ENCODE peak calls at places on chromosome 2, in five cellular contexts. E, P, J, Y and N are unnamed samples.

GRCh38 chr2:44674473-44675299 is 266.8 kb upstream of the SIX3 start:
- DNase-seq in J (no peak), E (no peak), P (no peak), Y (no peak), N (no peak)

GRCh38 chr2:38586926-38587325 is 15.8 kb downstream of the HNRNPLL start:
- DNase-seq in Y (no peak), E (no peak), J (no peak), P (no peak), N (no peak)

GRCh38 chr2:11866358-11867335 is 120.2 kb downstream of the LPIN1 start:
- DNase-seq in J (no peak), Y (no peak), P (no peak), E (no peak), N (no peak)

GRCh38 chr2:120777787-120778186 is 42.1 kb downstream of the GLI2 start:
- DNase-seq in P (no peak), J (no peak), Y (no peak), E (no peak), N (no peak)

GRCh38 chr2:109032229-109032800 is 43.3 kb upstream of the EDAR start:
- DNase-seq in E (no peak), P (no peak), J (no peak), Y (no peak), N (no peak)

GRCh38 chr2:8170552-8170951 is 511.3 kb upstream of the ID2 start:
- DNase-seq in Y (no peak), E (no peak), P (no peak), J (no peak), N (no peak)

GRCh38 chr2:142325870-142326269 is 195.1 kb upstream of the LRP1B start:
- DNase-seq in Y (no peak), P (no peak), E (no peak), J (no peak), N (no peak)

GRCh38 chr2:127014630-127015029 is 92.3 kb downstream of the BIN1 start:
- DNase-seq in P (peak), Y (peak), J (no peak), E (no peak), N (no peak)

GRCh38 chr2:3289971-3290370 is 87.6 kb downstream of the EIPR1 start:
- DNase-seq in Y (no peak), J (no peak), P (no peak), E (no peak), N (no peak)

GRCh38 chr2:9206991-9207640 is 504 bp downstream of the ASAP2 start:
- DNase-seq in J (no peak), E (peak), Y (peak), P (peak), N (peak)

GRCh38 chr2:107621186-107621835 is 205.4 kb upstream of the RGPD4 start:
- DNase-seq in J (no peak), E (no peak), P (no peak), Y (no peak), N (no peak)

GRCh38 chr2:9780368-9781130 is 62.7 kb upstream of the TAF1B start:
- DNase-seq in J (no peak), E (no peak), Y (no peak), P (no peak), N (peak)

GRCh38 chr2:226796840-226797288 is 2.8 kb downstream of the IRS1 start:
- DNase-seq in E (no peak), Y (no peak), P (no peak), J (peak), N (peak)
- H3K27ac ChIP-seq in E (no peak), Y (no peak), P (peak), J (no peak), N (peak)

GRCh38 chr2:20595439-20596192 is 55.3 kb downstream of the HS1BP3 start:
- DNase-seq in P (no peak), E (peak), Y (no peak), J (no peak), N (peak)
- H3K27ac ChIP-seq in P (peak), E (no peak), Y (peak), J (no peak), N (peak)

DNA sequence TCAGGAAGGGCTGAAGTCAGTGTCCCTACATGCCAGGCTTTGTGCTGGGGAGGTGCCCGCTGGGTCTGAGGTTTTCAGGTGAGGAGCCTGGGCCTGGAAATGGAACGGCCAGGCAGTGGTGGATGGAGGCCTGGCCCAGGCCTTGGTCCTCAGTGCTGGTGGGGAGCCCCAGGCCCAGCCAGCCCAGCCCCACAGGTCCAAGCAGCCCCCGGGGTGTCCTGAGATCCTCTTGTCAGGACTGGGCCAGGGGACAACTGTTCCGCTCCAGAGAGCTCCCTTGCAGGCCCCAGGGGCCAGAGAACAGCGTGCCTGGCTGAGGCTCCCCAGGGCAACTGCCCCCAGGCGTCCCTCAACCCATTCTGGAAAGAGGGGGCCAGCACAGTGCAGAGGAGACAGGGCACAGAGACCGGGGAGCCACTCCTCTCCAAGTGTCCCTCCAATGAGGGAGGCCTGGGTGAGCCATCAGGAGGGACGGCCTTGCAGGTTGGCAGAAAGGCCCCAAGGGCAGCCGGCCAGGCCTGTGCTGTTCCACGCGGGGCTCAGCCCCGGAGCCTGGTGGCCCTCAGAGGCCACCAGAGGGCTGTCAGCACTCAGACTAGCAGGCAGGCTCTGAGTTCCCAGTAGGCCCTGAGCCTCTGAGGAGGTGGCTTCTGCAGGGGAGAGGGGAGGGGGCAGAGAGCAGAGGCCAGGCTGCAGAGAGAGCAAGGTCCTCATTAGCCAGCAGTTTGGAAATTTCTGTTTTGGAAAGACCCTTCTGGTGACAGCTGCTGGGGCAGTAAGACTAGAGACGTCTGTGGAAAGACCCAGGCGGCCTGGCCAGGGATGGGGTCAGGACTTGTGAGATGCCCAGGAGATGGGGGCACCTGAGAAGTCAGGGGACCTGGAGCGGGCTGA is 29.4 kb upstream of the SNED1 start:
- DNase-seq in E (peak), J (peak), Y (no peak), P (no peak), N (peak)
- H3K27ac ChIP-seq in E (no peak), J (no peak), Y (no peak), P (no peak), N (no peak)

DNA sequence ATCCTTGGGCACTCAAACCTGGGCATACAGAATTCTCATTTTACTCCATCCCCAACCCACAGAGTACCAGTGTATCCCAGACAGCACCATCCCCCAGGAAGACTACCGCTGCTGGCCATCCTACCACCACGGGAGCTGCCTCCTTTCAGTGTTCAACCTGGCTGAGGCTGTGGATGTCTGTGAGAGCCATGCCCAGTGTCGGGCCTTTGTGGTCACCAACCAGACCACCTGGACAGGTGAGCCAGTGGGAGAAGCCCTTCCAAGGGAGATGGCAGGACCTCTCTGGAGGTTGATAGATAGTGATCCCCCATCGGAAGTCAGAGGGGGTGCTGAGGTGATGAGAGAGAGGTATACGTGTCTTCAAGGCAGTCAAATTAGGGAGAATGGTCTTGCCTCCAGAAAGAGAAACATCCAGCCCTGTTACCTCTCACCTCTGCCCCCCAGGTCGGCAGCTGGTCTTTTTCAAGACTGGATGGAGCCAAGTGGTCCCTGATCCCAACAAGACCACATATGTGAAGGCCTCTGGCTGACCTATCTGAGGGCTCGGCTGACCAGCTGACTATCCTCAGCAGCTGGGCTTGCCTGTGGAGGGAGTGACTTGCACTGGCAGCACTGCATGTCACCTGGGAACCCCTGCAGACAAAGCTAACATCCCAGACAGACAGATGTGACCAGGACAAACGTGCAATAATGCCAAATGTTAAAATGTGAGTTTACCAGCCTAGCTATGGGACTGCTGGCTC is 9.5 kb downstream of the PKDCC start:
- DNase-seq in E (no peak), P (no peak), Y (no peak), J (no peak), N (no peak)
- H3K27ac ChIP-seq in E (no peak), P (no peak), Y (no peak), J (no peak), N (no peak)

DNA sequence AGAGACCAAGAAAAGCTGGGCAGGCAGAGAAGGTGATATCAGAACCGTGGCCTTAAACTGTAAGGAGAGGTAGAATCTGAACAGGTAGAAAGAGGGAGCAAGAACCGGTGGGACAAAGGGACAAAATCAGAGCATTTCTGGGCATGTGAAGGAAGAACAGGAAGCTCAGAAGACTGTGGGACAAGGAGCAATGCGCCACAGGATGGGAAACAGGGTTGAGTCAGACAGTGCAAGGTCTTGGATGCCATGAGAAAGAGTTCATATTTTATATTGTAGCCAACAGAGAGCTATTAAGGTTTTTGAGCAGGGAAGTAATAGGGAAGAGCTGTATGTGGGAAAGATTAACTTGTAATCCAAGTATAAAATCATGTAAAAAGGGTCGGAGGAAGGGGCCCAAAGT is 106.4 kb upstream of the UGP2 start:
- DNase-seq in E (no peak), Y (peak), P (no peak), J (no peak), N (no peak)
- H3K27ac ChIP-seq in E (no peak), Y (peak), P (no peak), J (no peak), N (no peak)

DNA sequence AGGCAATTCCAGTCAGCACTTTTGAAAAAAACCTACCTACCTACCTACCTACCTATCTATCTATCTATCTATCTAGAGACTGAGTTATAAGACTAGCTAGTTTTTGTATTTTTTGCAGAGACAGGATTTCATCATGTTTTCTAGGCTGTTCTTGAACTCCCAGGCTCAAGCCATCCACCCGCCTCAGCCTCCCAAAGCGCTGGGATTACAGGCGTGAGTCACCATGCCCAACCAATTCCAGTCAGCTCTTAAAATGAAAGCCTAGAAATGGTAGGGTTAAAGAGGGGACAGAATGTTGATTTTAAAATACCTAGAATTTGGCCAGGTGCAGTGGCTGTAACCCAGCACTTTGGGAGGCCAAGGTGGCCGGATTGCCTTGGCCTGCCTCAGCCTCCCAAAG is 19.1 kb downstream of the MSH2 start:
- DNase-seq in J (no peak), P (no peak), E (no peak), Y (no peak), N (no peak)
- H3K27ac ChIP-seq in J (no peak), P (peak), E (no peak), Y (no peak), N (no peak)